ENCODE peak calls at places on chromosomes 2 and 18, in ten cellular contexts. One of them, this sample, is unnamed.

GRCh38 chr18:76426738-76427305 is 68.2 kb downstream of the ZNF516 start:
- DNase-seq in psoas muscle: peak; percentile 59
- DNase-seq in right atrium auricular region: peak; percentile 60
- DNase-seq in HepG2: peak; percentile 14
- DNase-seq in right cardiac atrium: no peak
- DNase-seq in adrenal gland: peak; percentile 45
- DNase-seq in transverse colon: peak; percentile 24
- DNase-seq in kidney: peak; percentile 62
- DNase-seq in CD4-positive, alpha-beta memory T cell: no peak
- DNase-seq in thoracic aorta: no peak
- DNase-seq in this sample: peak; percentile 45

GRCh38 chr2:239558661-239559060 is 157.8 kb upstream of the HDAC4 start:
- DNase-seq in psoas muscle: no peak
- DNase-seq in right atrium auricular region: no peak
- DNase-seq in HepG2: no peak
- DNase-seq in right cardiac atrium: no peak
- DNase-seq in adrenal gland: no peak
- DNase-seq in transverse colon: no peak
- DNase-seq in kidney: no peak
- DNase-seq in CD4-positive, alpha-beta memory T cell: no peak
- DNase-seq in thoracic aorta: no peak
- DNase-seq in this sample: no peak

GRCh38 chr18:77132369-77133050 is at the start of gene MBP:
- DNase-seq in psoas muscle: peak; percentile 81
- DNase-seq in right atrium auricular region: no peak
- DNase-seq in HepG2: no peak
- DNase-seq in right cardiac atrium: peak; percentile 61
- DNase-seq in adrenal gland: peak; percentile 42
- DNase-seq in transverse colon: peak; percentile 92
- DNase-seq in kidney: peak; percentile 94
- DNase-seq in CD4-positive, alpha-beta memory T cell: peak; percentile 67
- DNase-seq in thoracic aorta: no peak
- DNase-seq in this sample: no peak

GRCh38 chr2:164622338-164623106 is 1.2 kb upstream of the GRB14 start:
- DNase-seq in psoas muscle: no peak
- DNase-seq in right atrium auricular region: no peak
- DNase-seq in HepG2: no peak
- DNase-seq in right cardiac atrium: no peak
- DNase-seq in adrenal gland: no peak
- DNase-seq in transverse colon: no peak
- DNase-seq in kidney: no peak
- DNase-seq in CD4-positive, alpha-beta memory T cell: no peak
- DNase-seq in thoracic aorta: no peak
- DNase-seq in this sample: no peak

GRCh38 chr2:37365669-37366068 is 21.2 kb downstream of the QPCT start:
- DNase-seq in psoas muscle: no peak
- DNase-seq in right atrium auricular region: no peak
- DNase-seq in HepG2: no peak
- DNase-seq in right cardiac atrium: no peak
- DNase-seq in adrenal gland: no peak
- DNase-seq in transverse colon: no peak
- DNase-seq in kidney: no peak
- DNase-seq in CD4-positive, alpha-beta memory T cell: no peak
- DNase-seq in thoracic aorta: no peak
- DNase-seq in this sample: no peak

GRCh38 chr2:66432801-66433694 is 1.9 kb upstream of the MEIS1 start:
- DNase-seq in psoas muscle: peak; percentile 94
- DNase-seq in right atrium auricular region: peak; percentile 92
- DNase-seq in HepG2: peak; percentile 89
- DNase-seq in right cardiac atrium: peak; percentile 91
- DNase-seq in adrenal gland: peak; percentile 97
- DNase-seq in transverse colon: peak; percentile 70
- DNase-seq in kidney: peak; percentile 95
- DNase-seq in CD4-positive, alpha-beta memory T cell: no peak
- DNase-seq in thoracic aorta: peak; percentile 50
- DNase-seq in this sample: peak; percentile 86

GRCh38 chr2:109290887-109291675 is 162.1 kb downstream of the SH3RF3 start:
- DNase-seq in psoas muscle: peak; percentile 76
- DNase-seq in right atrium auricular region: no peak
- DNase-seq in HepG2: no peak
- DNase-seq in right cardiac atrium: peak; percentile 37
- DNase-seq in adrenal gland: peak; percentile 58
- DNase-seq in transverse colon: no peak
- DNase-seq in kidney: peak; percentile 59
- DNase-seq in CD4-positive, alpha-beta memory T cell: no peak
- DNase-seq in thoracic aorta: no peak
- DNase-seq in this sample: no peak

GRCh38 chr2:105546623-105546964 is 147.7 kb upstream of the FHL2 start:
- DNase-seq in psoas muscle: no peak
- DNase-seq in right atrium auricular region: no peak
- DNase-seq in HepG2: no peak
- DNase-seq in right cardiac atrium: no peak
- DNase-seq in adrenal gland: no peak
- DNase-seq in transverse colon: no peak
- DNase-seq in kidney: no peak
- DNase-seq in CD4-positive, alpha-beta memory T cell: peak; percentile 35
- DNase-seq in thoracic aorta: no peak
- DNase-seq in this sample: no peak

GRCh38 chr18:67514465-67514864 is 2.1 kb downstream of the DSEL start:
- DNase-seq in psoas muscle: no peak
- DNase-seq in right atrium auricular region: no peak
- DNase-seq in HepG2: no peak
- DNase-seq in right cardiac atrium: no peak
- DNase-seq in adrenal gland: no peak
- DNase-seq in transverse colon: no peak
- DNase-seq in kidney: no peak
- DNase-seq in CD4-positive, alpha-beta memory T cell: no peak
- DNase-seq in thoracic aorta: no peak
- DNase-seq in this sample: no peak

GRCh38 chr18:67513285-67513684 is 3.2 kb downstream of the DSEL start:
- DNase-seq in psoas muscle: no peak
- DNase-seq in right atrium auricular region: no peak
- DNase-seq in HepG2: peak; percentile 3
- DNase-seq in right cardiac atrium: no peak
- DNase-seq in adrenal gland: no peak
- DNase-seq in transverse colon: no peak
- DNase-seq in kidney: no peak
- DNase-seq in CD4-positive, alpha-beta memory T cell: no peak
- DNase-seq in thoracic aorta: no peak
- DNase-seq in this sample: no peak

GRCh38 chr18:67515987-67516431 is 511 bp downstream of the DSEL start:
- DNase-seq in psoas muscle: peak; percentile 88
- DNase-seq in right atrium auricular region: peak; percentile 88
- DNase-seq in HepG2: peak; percentile 50
- DNase-seq in right cardiac atrium: peak; percentile 81
- DNase-seq in adrenal gland: peak; percentile 89
- DNase-seq in transverse colon: peak; percentile 84
- DNase-seq in kidney: peak; percentile 94
- DNase-seq in CD4-positive, alpha-beta memory T cell: peak; percentile 44
- DNase-seq in thoracic aorta: peak; percentile 22
- DNase-seq in this sample: peak; percentile 83

GRCh38 chr18:67516432-67517223 is at the start of gene DSEL:
- DNase-seq in psoas muscle: peak; percentile 99
- DNase-seq in right atrium auricular region: peak; percentile 95
- DNase-seq in HepG2: peak; percentile 74
- DNase-seq in right cardiac atrium: peak; percentile 99
- DNase-seq in adrenal gland: peak; percentile 99
- DNase-seq in transverse colon: peak; percentile 98
- DNase-seq in kidney: peak; percentile 100
- DNase-seq in CD4-positive, alpha-beta memory T cell: peak; percentile 95
- DNase-seq in thoracic aorta: peak; percentile 89
- DNase-seq in this sample: peak; percentile 95

GRCh38 chr18:67514901-67515540 is 1.5 kb downstream of the DSEL start:
- DNase-seq in psoas muscle: no peak
- DNase-seq in right atrium auricular region: no peak
- DNase-seq in HepG2: no peak
- DNase-seq in right cardiac atrium: no peak
- DNase-seq in adrenal gland: no peak
- DNase-seq in transverse colon: no peak
- DNase-seq in kidney: no peak
- DNase-seq in CD4-positive, alpha-beta memory T cell: no peak
- DNase-seq in thoracic aorta: no peak
- DNase-seq in this sample: no peak
- H3K4me3 ChIP-seq in psoas muscle: peak overlapping the region; percentile 93
- H3K4me3 ChIP-seq in right atrium auricular region: no peak overlapping the region
- H3K4me3 ChIP-seq in HepG2: no peak overlapping the region
- H3K4me3 ChIP-seq in right cardiac atrium: peak overlapping the region; percentile 93
- H3K4me3 ChIP-seq in adrenal gland: no peak overlapping the region
- H3K4me3 ChIP-seq in transverse colon: peak overlapping the region; percentile 78
- H3K4me3 ChIP-seq in kidney: peak overlapping the region; percentile 79
- H3K4me3 ChIP-seq in CD4-positive, alpha-beta memory T cell: no peak overlapping the region
- H3K4me3 ChIP-seq in thoracic aorta: peak overlapping the region; percentile 89
- H3K4me3 ChIP-seq in this sample: no peak overlapping the region

GRCh38 chr2:241312082-241312481 is 3.4 kb downstream of the HDLBP start:
- DNase-seq in psoas muscle: no peak
- DNase-seq in right atrium auricular region: no peak
- DNase-seq in HepG2: no peak
- DNase-seq in right cardiac atrium: no peak
- DNase-seq in adrenal gland: no peak
- DNase-seq in transverse colon: no peak
- DNase-seq in kidney: no peak
- DNase-seq in CD4-positive, alpha-beta memory T cell: no peak
- DNase-seq in thoracic aorta: no peak
- DNase-seq in this sample: no peak

GRCh38 chr2:241310917-241311566 is 4.4 kb downstream of the HDLBP start:
- DNase-seq in psoas muscle: no peak
- DNase-seq in right atrium auricular region: no peak
- DNase-seq in HepG2: no peak
- DNase-seq in right cardiac atrium: no peak
- DNase-seq in adrenal gland: no peak
- DNase-seq in transverse colon: no peak
- DNase-seq in kidney: no peak
- DNase-seq in CD4-positive, alpha-beta memory T cell: no peak
- DNase-seq in thoracic aorta: no peak
- DNase-seq in this sample: no peak

GRCh38 chr2:241308267-241308666 is 7.2 kb downstream of the HDLBP start:
- DNase-seq in psoas muscle: no peak
- DNase-seq in right atrium auricular region: no peak
- DNase-seq in HepG2: no peak
- DNase-seq in right cardiac atrium: no peak
- DNase-seq in adrenal gland: no peak
- DNase-seq in transverse colon: no peak
- DNase-seq in kidney: no peak
- DNase-seq in CD4-positive, alpha-beta memory T cell: no peak
- DNase-seq in thoracic aorta: no peak
- DNase-seq in this sample: no peak

GRCh38 chr2:241308832-241309500 is 6.5 kb downstream of the HDLBP start:
- DNase-seq in psoas muscle: no peak
- DNase-seq in right atrium auricular region: no peak
- DNase-seq in HepG2: no peak
- DNase-seq in right cardiac atrium: no peak
- DNase-seq in adrenal gland: no peak
- DNase-seq in transverse colon: no peak
- DNase-seq in kidney: no peak
- DNase-seq in CD4-positive, alpha-beta memory T cell: no peak
- DNase-seq in thoracic aorta: no peak
- DNase-seq in this sample: no peak

DNA sequence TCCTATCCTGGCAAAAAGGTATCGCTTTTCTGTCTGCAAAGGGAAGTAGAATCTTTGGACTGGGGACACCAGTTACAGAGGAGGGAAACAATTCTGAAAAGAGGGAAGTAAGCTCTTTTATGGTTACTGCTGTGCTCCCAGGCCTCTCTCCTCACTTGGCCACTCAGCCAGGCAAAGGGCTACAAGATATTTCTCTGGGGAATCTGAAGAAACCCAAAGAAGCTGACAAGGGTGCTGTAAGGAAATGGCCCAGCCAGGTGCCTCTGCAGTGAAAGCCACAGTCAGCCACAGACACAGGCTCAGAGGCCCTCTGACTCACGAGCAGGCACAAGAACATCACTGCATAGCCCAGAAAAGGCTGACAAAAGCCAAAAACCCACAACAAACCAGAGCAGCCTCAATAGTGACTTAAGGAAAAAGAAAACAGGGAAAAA is 5.8 kb downstream of the HDLBP start:
- DNase-seq in psoas muscle: no peak
- DNase-seq in right atrium auricular region: no peak
- DNase-seq in HepG2: no peak
- DNase-seq in right cardiac atrium: no peak
- DNase-seq in adrenal gland: peak; percentile 36
- DNase-seq in transverse colon: peak; percentile 52
- DNase-seq in kidney: no peak
- DNase-seq in CD4-positive, alpha-beta memory T cell: peak; percentile 62
- DNase-seq in thoracic aorta: no peak
- DNase-seq in this sample: no peak
- H3K4me1 ChIP-seq in psoas muscle: peaks cover 89% of the 10 kb centered on the region
- H3K4me1 ChIP-seq in right atrium auricular region: peaks cover 47% of the 10 kb centered on the region
- H3K4me1 ChIP-seq in HepG2: peaks cover 82% of the 10 kb centered on the region
- H3K4me1 ChIP-seq in right cardiac atrium: no peaks in the 10 kb centered on the region
- H3K4me1 ChIP-seq in adrenal gland: peaks cover 32% of the 10 kb centered on the region
- H3K4me1 ChIP-seq in transverse colon: peaks cover 8% of the 10 kb centered on the region
- H3K4me1 ChIP-seq in kidney: peaks cover 11% of the 10 kb centered on the region
- H3K4me1 ChIP-seq in CD4-positive, alpha-beta memory T cell: peaks cover 79% of the 10 kb centered on the region
- H3K4me1 ChIP-seq in thoracic aorta: peaks cover 20% of the 10 kb centered on the region
- H3K4me1 ChIP-seq in this sample: no peaks in the 10 kb centered on the region

GRCh38 chr18:71131918-71132317 is 843.1 kb downstream of the SOCS6 start:
- DNase-seq in psoas muscle: no peak
- DNase-seq in right atrium auricular region: no peak
- DNase-seq in HepG2: no peak
- DNase-seq in right cardiac atrium: no peak
- DNase-seq in adrenal gland: no peak
- DNase-seq in transverse colon: no peak
- DNase-seq in kidney: no peak
- DNase-seq in CD4-positive, alpha-beta memory T cell: no peak
- DNase-seq in thoracic aorta: no peak
- DNase-seq in this sample: no peak

GRCh38 chr18:71134122-71134521 is 845.3 kb downstream of the SOCS6 start:
- DNase-seq in psoas muscle: no peak
- DNase-seq in right atrium auricular region: no peak
- DNase-seq in HepG2: no peak
- DNase-seq in right cardiac atrium: no peak
- DNase-seq in adrenal gland: no peak
- DNase-seq in transverse colon: no peak
- DNase-seq in kidney: no peak
- DNase-seq in CD4-positive, alpha-beta memory T cell: no peak
- DNase-seq in thoracic aorta: no peak
- DNase-seq in this sample: no peak

DNA sequence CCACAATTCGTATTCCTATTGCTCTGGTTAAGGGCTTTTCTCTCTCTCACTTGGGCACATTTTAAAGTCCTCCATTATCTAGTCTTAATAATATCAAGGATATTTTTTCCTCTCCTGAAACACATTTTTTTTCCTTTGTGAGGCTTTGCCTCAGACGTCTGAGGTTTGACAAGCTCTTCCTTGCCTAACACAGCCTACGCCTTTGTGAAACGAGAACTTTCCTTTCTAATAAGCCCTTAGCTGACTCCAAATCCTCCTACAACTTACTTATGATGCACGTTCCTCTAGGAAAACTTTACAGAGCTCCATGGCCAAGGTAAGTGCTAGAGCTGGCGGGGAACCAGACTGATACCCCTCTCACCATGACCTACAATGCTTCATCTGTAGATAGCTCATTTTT is 841.5 kb downstream of the SOCS6 start:
- DNase-seq in psoas muscle: no peak
- DNase-seq in right atrium auricular region: no peak
- DNase-seq in HepG2: no peak
- DNase-seq in right cardiac atrium: no peak
- DNase-seq in adrenal gland: no peak
- DNase-seq in transverse colon: no peak
- DNase-seq in kidney: no peak
- DNase-seq in CD4-positive, alpha-beta memory T cell: no peak
- DNase-seq in thoracic aorta: no peak
- DNase-seq in this sample: no peak
- H3K9me3 ChIP-seq in psoas muscle: no peaks in the 10 kb centered on the region
- H3K9me3 ChIP-seq in right atrium auricular region: no peaks in the 10 kb centered on the region
- H3K9me3 ChIP-seq in HepG2: no peaks in the 10 kb centered on the region
- H3K9me3 ChIP-seq in right cardiac atrium: no peaks in the 10 kb centered on the region
- H3K9me3 ChIP-seq in adrenal gland: no peaks in the 10 kb centered on the region
- H3K9me3 ChIP-seq in transverse colon: no peaks in the 10 kb centered on the region
- H3K9me3 ChIP-seq in kidney: no peaks in the 10 kb centered on the region
- H3K9me3 ChIP-seq in CD4-positive, alpha-beta memory T cell: no peaks in the 10 kb centered on the region
- H3K9me3 ChIP-seq in thoracic aorta: no peaks in the 10 kb centered on the region
- H3K9me3 ChIP-seq in this sample: no peaks in the 10 kb centered on the region

GRCh38 chr2:120293123-120293990 is 40.7 kb downstream of the RALB start:
- DNase-seq in psoas muscle: no peak
- DNase-seq in right atrium auricular region: no peak
- DNase-seq in HepG2: no peak
- DNase-seq in right cardiac atrium: no peak
- DNase-seq in adrenal gland: no peak
- DNase-seq in transverse colon: no peak
- DNase-seq in kidney: no peak
- DNase-seq in CD4-positive, alpha-beta memory T cell: no peak
- DNase-seq in thoracic aorta: no peak
- DNase-seq in this sample: no peak

GRCh38 chr2:120290737-120291136 is 38.1 kb downstream of the RALB start:
- DNase-seq in psoas muscle: no peak
- DNase-seq in right atrium auricular region: no peak
- DNase-seq in HepG2: no peak
- DNase-seq in right cardiac atrium: no peak
- DNase-seq in adrenal gland: no peak
- DNase-seq in transverse colon: no peak
- DNase-seq in kidney: no peak
- DNase-seq in CD4-positive, alpha-beta memory T cell: no peak
- DNase-seq in thoracic aorta: no peak
- DNase-seq in this sample: no peak

GRCh38 chr2:120289221-120289906 is 36.7 kb downstream of the RALB start:
- DNase-seq in psoas muscle: no peak
- DNase-seq in right atrium auricular region: no peak
- DNase-seq in HepG2: no peak
- DNase-seq in right cardiac atrium: no peak
- DNase-seq in adrenal gland: no peak
- DNase-seq in transverse colon: no peak
- DNase-seq in kidney: no peak
- DNase-seq in CD4-positive, alpha-beta memory T cell: no peak
- DNase-seq in thoracic aorta: no peak
- DNase-seq in this sample: no peak

GRCh38 chr2:120293991-120294329 is 41.3 kb downstream of the RALB start:
- DNase-seq in psoas muscle: no peak
- DNase-seq in right atrium auricular region: no peak
- DNase-seq in HepG2: no peak
- DNase-seq in right cardiac atrium: no peak
- DNase-seq in adrenal gland: no peak
- DNase-seq in transverse colon: no peak
- DNase-seq in kidney: no peak
- DNase-seq in CD4-positive, alpha-beta memory T cell: no peak
- DNase-seq in thoracic aorta: no peak
- DNase-seq in this sample: peak; percentile 18

DNA sequence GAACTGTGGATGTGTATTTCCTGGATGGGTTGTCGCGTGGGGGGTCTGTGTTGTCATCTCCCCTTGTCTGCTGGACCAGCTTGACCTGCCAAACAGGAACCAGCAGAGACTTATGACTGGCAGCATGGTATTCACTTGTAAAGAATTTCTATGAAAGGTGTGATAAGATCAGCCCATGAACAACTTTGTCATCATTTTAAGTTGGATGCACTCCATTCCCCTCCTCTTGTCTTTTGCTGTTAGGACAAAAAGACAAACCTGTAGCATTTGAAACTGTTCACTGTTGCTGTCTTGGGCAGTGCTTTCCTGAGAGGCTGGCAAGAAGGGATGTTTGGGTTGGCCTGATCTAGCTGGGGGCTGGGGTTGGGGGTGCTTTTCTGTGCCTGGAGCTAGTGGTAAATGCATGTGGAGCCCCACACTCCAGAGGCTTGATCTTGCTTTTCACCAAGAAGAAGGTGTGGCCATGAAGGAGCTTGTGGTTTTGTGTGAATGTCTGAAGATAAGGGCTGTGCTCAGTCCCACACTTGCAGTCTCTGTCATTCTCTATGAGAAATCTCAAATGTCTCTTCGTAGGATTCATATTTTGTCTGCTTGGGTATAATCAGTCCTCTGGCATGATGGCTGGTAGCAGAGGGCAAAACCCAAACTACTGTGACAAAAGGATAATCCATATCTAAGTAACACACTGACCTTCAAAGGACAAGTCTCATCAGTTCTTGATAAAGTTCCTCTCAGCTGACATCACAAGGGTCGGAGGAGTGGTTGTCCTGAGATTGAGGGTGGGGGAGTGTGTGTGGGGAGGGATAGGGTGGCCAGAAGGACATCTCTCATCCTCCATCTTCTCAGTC is 39.0 kb downstream of the RALB start:
- DNase-seq in psoas muscle: no peak
- DNase-seq in right atrium auricular region: no peak
- DNase-seq in HepG2: no peak
- DNase-seq in right cardiac atrium: no peak
- DNase-seq in adrenal gland: no peak
- DNase-seq in transverse colon: no peak
- DNase-seq in kidney: no peak
- DNase-seq in CD4-positive, alpha-beta memory T cell: no peak
- DNase-seq in thoracic aorta: no peak
- DNase-seq in this sample: no peak
- H3K4me3 ChIP-seq in psoas muscle: no peak overlapping the region
- H3K4me3 ChIP-seq in right atrium auricular region: no peak overlapping the region
- H3K4me3 ChIP-seq in HepG2: no peak overlapping the region
- H3K4me3 ChIP-seq in right cardiac atrium: no peak overlapping the region
- H3K4me3 ChIP-seq in adrenal gland: no peak overlapping the region
- H3K4me3 ChIP-seq in transverse colon: no peak overlapping the region
- H3K4me3 ChIP-seq in kidney: no peak overlapping the region
- H3K4me3 ChIP-seq in CD4-positive, alpha-beta memory T cell: no peak overlapping the region
- H3K4me3 ChIP-seq in thoracic aorta: no peak overlapping the region
- H3K4me3 ChIP-seq in this sample: no peak overlapping the region